ENCODE peak calls at places on chromosomes 13 and 19, in seven cellular contexts. One of them, this sample, is unnamed. For H3K9me3, the result is how much of the 10 kb centered on the place peaks cover.

GRCh38 chr13:49935171-49936084 is 712 bp downstream of the SPRYD7 start:
- DNase-seq in H9: peak
- DNase-seq in CD8-positive, alpha-beta T cell: peak
- DNase-seq in SK-N-SH: no peak
- DNase-seq in mucosa of descending colon: peak
- DNase-seq in BE2C: peak
- DNase-seq in stomach: peak
- DNase-seq in this sample: no peak

GRCh38 chr19:18972301-18972831 is 31.3 kb upstream of the HOMER3 start:
- DNase-seq in H9: no peak
- DNase-seq in CD8-positive, alpha-beta T cell: no peak
- DNase-seq in SK-N-SH: no peak
- DNase-seq in mucosa of descending colon: no peak
- DNase-seq in BE2C: no peak
- DNase-seq in stomach: no peak
- DNase-seq in this sample: no peak

GRCh38 chr19:35845215-35846037 is 6.9 kb downstream of the NPHS1 start:
- DNase-seq in H9: peak
- DNase-seq in CD8-positive, alpha-beta T cell: no peak
- DNase-seq in SK-N-SH: peak
- DNase-seq in mucosa of descending colon: peak
- DNase-seq in BE2C: peak
- DNase-seq in stomach: no peak
- DNase-seq in this sample: no peak

GRCh38 chr13:78022164-78022877 is 103.7 kb upstream of the EDNRB start:
- DNase-seq in H9: no peak
- DNase-seq in CD8-positive, alpha-beta T cell: peak
- DNase-seq in SK-N-SH: no peak
- DNase-seq in mucosa of descending colon: peak
- DNase-seq in BE2C: no peak
- DNase-seq in stomach: peak
- DNase-seq in this sample: no peak

GRCh38 chr19:15438577-15438976 is 11.2 kb downstream of the WIZ start:
- DNase-seq in H9: no peak
- DNase-seq in CD8-positive, alpha-beta T cell: no peak
- DNase-seq in SK-N-SH: no peak
- DNase-seq in mucosa of descending colon: no peak
- DNase-seq in BE2C: no peak
- DNase-seq in stomach: no peak
- DNase-seq in this sample: no peak

GRCh38 chr13:83546476-83546875 is 335.8 kb downstream of the SLITRK1 start:
- DNase-seq in H9: no peak
- DNase-seq in CD8-positive, alpha-beta T cell: no peak
- DNase-seq in SK-N-SH: no peak
- DNase-seq in mucosa of descending colon: no peak
- DNase-seq in BE2C: no peak
- DNase-seq in stomach: no peak
- DNase-seq in this sample: no peak

GRCh38 chr19:49468746-49469447 is 5.1 kb upstream of the FLT3LG start:
- DNase-seq in H9: peak
- DNase-seq in CD8-positive, alpha-beta T cell: peak
- DNase-seq in SK-N-SH: no peak
- DNase-seq in mucosa of descending colon: peak
- DNase-seq in BE2C: no peak
- DNase-seq in stomach: peak
- DNase-seq in this sample: peak

GRCh38 chr13:33606692-33607091 is 211.3 kb upstream of the RFC3 start:
- DNase-seq in H9: peak
- DNase-seq in CD8-positive, alpha-beta T cell: no peak
- DNase-seq in SK-N-SH: no peak
- DNase-seq in mucosa of descending colon: no peak
- DNase-seq in BE2C: no peak
- DNase-seq in stomach: no peak
- DNase-seq in this sample: no peak

GRCh38 chr19:43469160-43469480 is 3.7 kb upstream of the LYPD3 start:
- DNase-seq in H9: no peak
- DNase-seq in CD8-positive, alpha-beta T cell: peak
- DNase-seq in SK-N-SH: no peak
- DNase-seq in mucosa of descending colon: no peak
- DNase-seq in BE2C: no peak
- DNase-seq in stomach: no peak
- DNase-seq in this sample: no peak

GRCh38 chr19:55678121-55678671 is 3.2 kb downstream of the EPN1 start:
- DNase-seq in H9: no peak
- DNase-seq in CD8-positive, alpha-beta T cell: no peak
- DNase-seq in SK-N-SH: no peak
- DNase-seq in mucosa of descending colon: peak
- DNase-seq in BE2C: peak
- DNase-seq in stomach: peak
- DNase-seq in this sample: no peak

GRCh38 chr19:18802354-18802753 is 11.2 kb upstream of the COMP start:
- DNase-seq in H9: peak
- DNase-seq in CD8-positive, alpha-beta T cell: no peak
- DNase-seq in SK-N-SH: peak
- DNase-seq in mucosa of descending colon: no peak
- DNase-seq in BE2C: peak
- DNase-seq in stomach: no peak
- DNase-seq in this sample: no peak

GRCh38 chr19:33204136-33204973 is 10.2 kb downstream of the LRP3 start:
- DNase-seq in H9: no peak
- DNase-seq in CD8-positive, alpha-beta T cell: no peak
- DNase-seq in SK-N-SH: peak
- DNase-seq in mucosa of descending colon: no peak
- DNase-seq in BE2C: no peak
- DNase-seq in stomach: no peak
- DNase-seq in this sample: no peak

GRCh38 chr19:2302319-2303208 is 5.4 kb downstream of the LINGO3 start:
- DNase-seq in H9: peak
- DNase-seq in CD8-positive, alpha-beta T cell: no peak
- DNase-seq in SK-N-SH: no peak
- DNase-seq in mucosa of descending colon: no peak
- DNase-seq in BE2C: peak
- DNase-seq in stomach: peak
- DNase-seq in this sample: no peak

GRCh38 chr13:30739646-30740642 is 4.6 kb downstream of the ALOX5AP start:
- DNase-seq in H9: no peak
- DNase-seq in CD8-positive, alpha-beta T cell: peak
- DNase-seq in SK-N-SH: no peak
- DNase-seq in mucosa of descending colon: no peak
- DNase-seq in BE2C: no peak
- DNase-seq in stomach: peak
- DNase-seq in this sample: no peak

GRCh38 chr13:19572280-19572679 is 10.9 kb upstream of the TPTE2 start:
- DNase-seq in H9: no peak
- DNase-seq in CD8-positive, alpha-beta T cell: no peak
- DNase-seq in SK-N-SH: no peak
- DNase-seq in mucosa of descending colon: no peak
- DNase-seq in BE2C: no peak
- DNase-seq in stomach: no peak
- DNase-seq in this sample: no peak

GRCh38 chr13:27851481-27851880 is 59.2 kb downstream of the GSX1 start:
- DNase-seq in H9: no peak
- DNase-seq in CD8-positive, alpha-beta T cell: no peak
- DNase-seq in SK-N-SH: no peak
- DNase-seq in mucosa of descending colon: no peak
- DNase-seq in BE2C: no peak
- DNase-seq in stomach: no peak
- DNase-seq in this sample: no peak

GRCh38 chr13:50299546-50300249 is 284.5 kb downstream of the KCNRG start:
- DNase-seq in H9: no peak
- DNase-seq in CD8-positive, alpha-beta T cell: no peak
- DNase-seq in SK-N-SH: no peak
- DNase-seq in mucosa of descending colon: no peak
- DNase-seq in BE2C: no peak
- DNase-seq in stomach: no peak
- DNase-seq in this sample: no peak

GRCh38 chr19:40756502-40757110 is 5.6 kb downstream of the SNRPA start:
- DNase-seq in H9: no peak
- DNase-seq in CD8-positive, alpha-beta T cell: peak
- DNase-seq in SK-N-SH: no peak
- DNase-seq in mucosa of descending colon: no peak
- DNase-seq in BE2C: no peak
- DNase-seq in stomach: no peak
- DNase-seq in this sample: no peak

GRCh38 chr13:103102482-103102881 is 36.3 kb upstream of the SLC10A2 start:
- DNase-seq in H9: no peak
- DNase-seq in CD8-positive, alpha-beta T cell: no peak
- DNase-seq in SK-N-SH: no peak
- DNase-seq in mucosa of descending colon: no peak
- DNase-seq in BE2C: no peak
- DNase-seq in stomach: no peak
- DNase-seq in this sample: no peak

GRCh38 chr13:42970824-42971669 is 21.0 kb downstream of the EPSTI1 start:
- DNase-seq in H9: peak
- DNase-seq in CD8-positive, alpha-beta T cell: peak
- DNase-seq in SK-N-SH: peak
- DNase-seq in mucosa of descending colon: peak
- DNase-seq in BE2C: peak
- DNase-seq in stomach: peak
- DNase-seq in this sample: no peak

GRCh38 chr19:45121827-45122345 is 28.9 kb downstream of the PPP1R37 start:
- DNase-seq in H9: no peak
- DNase-seq in CD8-positive, alpha-beta T cell: no peak
- DNase-seq in SK-N-SH: no peak
- DNase-seq in mucosa of descending colon: no peak
- DNase-seq in BE2C: no peak
- DNase-seq in stomach: no peak
- DNase-seq in this sample: no peak

GRCh38 chr13:41645313-41645712 is 188.0 kb downstream of the RGCC start:
- DNase-seq in H9: no peak
- DNase-seq in CD8-positive, alpha-beta T cell: no peak
- DNase-seq in SK-N-SH: no peak
- DNase-seq in mucosa of descending colon: no peak
- DNase-seq in BE2C: no peak
- DNase-seq in stomach: no peak
- DNase-seq in this sample: peak

GRCh38 chr19:10706990-10707389 is 5.8 kb downstream of the QTRT1 start:
- DNase-seq in H9: no peak
- DNase-seq in CD8-positive, alpha-beta T cell: no peak
- DNase-seq in SK-N-SH: no peak
- DNase-seq in mucosa of descending colon: no peak
- DNase-seq in BE2C: no peak
- DNase-seq in stomach: no peak
- DNase-seq in this sample: no peak

GRCh38 chr19:12665646-12666304 is 767 bp downstream of the MAN2B1 start:
- DNase-seq in H9: no peak
- DNase-seq in CD8-positive, alpha-beta T cell: no peak
- DNase-seq in SK-N-SH: no peak
- DNase-seq in mucosa of descending colon: no peak
- DNase-seq in BE2C: no peak
- DNase-seq in stomach: no peak
- DNase-seq in this sample: no peak

GRCh38 chr19:12667903-12668302 is 1.3 kb downstream of the WDR83 start:
- DNase-seq in H9: no peak
- DNase-seq in CD8-positive, alpha-beta T cell: no peak
- DNase-seq in SK-N-SH: no peak
- DNase-seq in mucosa of descending colon: no peak
- DNase-seq in BE2C: no peak
- DNase-seq in stomach: no peak
- DNase-seq in this sample: no peak

GRCh38 chr19:12664406-12665280 is 1.9 kb downstream of the MAN2B1 start:
- DNase-seq in H9: peak
- DNase-seq in CD8-positive, alpha-beta T cell: no peak
- DNase-seq in SK-N-SH: peak
- DNase-seq in mucosa of descending colon: peak
- DNase-seq in BE2C: peak
- DNase-seq in stomach: no peak
- DNase-seq in this sample: no peak

GRCh38 chr19:12666305-12667048 is at the start of the genes MAN2B1 and WDR83:
- DNase-seq in H9: peak
- DNase-seq in CD8-positive, alpha-beta T cell: peak
- DNase-seq in SK-N-SH: peak
- DNase-seq in mucosa of descending colon: peak
- DNase-seq in BE2C: peak
- DNase-seq in stomach: peak
- DNase-seq in this sample: peak

GRCh38 chr19:12665281-12665573 is 1.3 kb downstream of the MAN2B1 start:
- DNase-seq in H9: no peak
- DNase-seq in CD8-positive, alpha-beta T cell: peak
- DNase-seq in SK-N-SH: no peak
- DNase-seq in mucosa of descending colon: no peak
- DNase-seq in BE2C: no peak
- DNase-seq in stomach: peak
- DNase-seq in this sample: no peak
- TF ChIP-seq CTCF in H9: no peak
- TF ChIP-seq CTCF in CD8-positive, alpha-beta T cell: no peak
- TF ChIP-seq CTCF in SK-N-SH: no peak
- TF ChIP-seq CTCF in mucosa of descending colon: no peak
- TF ChIP-seq CTCF in BE2C: no peak
- TF ChIP-seq CTCF in stomach: no peak
- TF ChIP-seq CTCF in this sample: no peak

GRCh38 chr19:32022946-32023832 is 322.2 kb upstream of the ZNF507 start:
- DNase-seq in H9: no peak
- DNase-seq in CD8-positive, alpha-beta T cell: no peak
- DNase-seq in SK-N-SH: peak
- DNase-seq in mucosa of descending colon: no peak
- DNase-seq in BE2C: no peak
- DNase-seq in stomach: no peak
- DNase-seq in this sample: no peak
- H3K9me3 ChIP-seq in H9: under half
- H3K9me3 ChIP-seq in CD8-positive, alpha-beta T cell: under half
- H3K9me3 ChIP-seq in SK-N-SH: under half
- H3K9me3 ChIP-seq in mucosa of descending colon: under half
- H3K9me3 ChIP-seq in BE2C: under half
- H3K9me3 ChIP-seq in stomach: under half
- H3K9me3 ChIP-seq in this sample: under half

DNA sequence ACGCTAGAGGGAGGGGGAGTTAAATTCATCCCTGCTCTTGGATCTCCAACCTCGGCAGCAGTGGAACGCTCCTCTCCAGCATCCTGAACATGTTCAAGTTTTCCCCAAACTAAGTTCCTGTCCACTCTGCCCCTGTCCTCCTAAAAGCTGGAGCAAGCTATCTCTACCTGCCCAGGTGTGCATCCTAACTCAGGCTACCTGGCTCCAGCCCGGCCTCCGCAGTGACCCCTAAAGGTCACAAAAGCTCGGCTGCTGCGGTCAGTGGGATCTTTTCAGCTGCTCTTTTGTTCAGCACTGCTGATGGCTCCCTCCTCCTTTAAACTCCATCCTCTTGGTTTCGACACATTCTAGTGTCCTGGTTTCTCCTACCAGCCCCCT is 1.4 kb downstream of the DCUN1D2 start:
- DNase-seq in H9: peak
- DNase-seq in CD8-positive, alpha-beta T cell: no peak
- DNase-seq in SK-N-SH: no peak
- DNase-seq in mucosa of descending colon: no peak
- DNase-seq in BE2C: no peak
- DNase-seq in stomach: no peak
- DNase-seq in this sample: no peak
- TF ChIP-seq CTCF in H9: peak
- TF ChIP-seq CTCF in CD8-positive, alpha-beta T cell: no peak
- TF ChIP-seq CTCF in SK-N-SH: no peak
- TF ChIP-seq CTCF in mucosa of descending colon: no peak
- TF ChIP-seq CTCF in BE2C: no peak
- TF ChIP-seq CTCF in stomach: no peak
- TF ChIP-seq CTCF in this sample: no peak

DNA sequence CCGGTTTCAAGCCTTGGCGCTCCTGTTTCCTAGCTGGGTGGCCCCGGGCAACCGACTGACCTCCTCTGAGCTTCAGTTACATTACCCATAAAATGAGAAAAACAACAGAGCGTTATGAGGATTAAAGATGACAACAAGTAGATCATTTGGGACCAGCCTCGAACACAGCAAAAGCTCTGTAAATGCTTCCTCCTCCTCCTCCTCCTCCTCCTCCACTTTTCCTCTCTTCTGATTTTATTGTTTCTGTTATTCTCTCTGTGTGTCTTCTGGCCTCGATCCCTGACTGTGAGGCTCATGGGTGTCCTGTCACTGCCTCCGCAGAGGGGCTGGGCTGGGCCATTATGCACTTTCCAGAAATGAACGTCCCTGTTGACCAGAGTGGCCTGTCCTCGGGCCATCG is 176.2 kb downstream of the URI1 start:
- DNase-seq in H9: no peak
- DNase-seq in CD8-positive, alpha-beta T cell: no peak
- DNase-seq in SK-N-SH: no peak
- DNase-seq in mucosa of descending colon: no peak
- DNase-seq in BE2C: no peak
- DNase-seq in stomach: no peak
- DNase-seq in this sample: no peak
- H3K9me3 ChIP-seq in H9: under half
- H3K9me3 ChIP-seq in CD8-positive, alpha-beta T cell: under half
- H3K9me3 ChIP-seq in SK-N-SH: under half
- H3K9me3 ChIP-seq in mucosa of descending colon: under half
- H3K9me3 ChIP-seq in BE2C: under half
- H3K9me3 ChIP-seq in stomach: under half
- H3K9me3 ChIP-seq in this sample: under half